ENCODE peak calls at places on chromosomes 7 and 10, in nine cellular contexts. Y, J, K, H, M, E, U, T and V are unnamed samples.

GRCh38 chr7:79451580-79451979 is 1.9 kb downstream of the MAGI2 start:
- DNase-seq in J (no peak), T (peak), H (no peak), K (no peak), M (no peak), E (no peak), Y (no peak), U (no peak), V (no peak)

GRCh38 chr10:60382946-60383681 is 6.6 kb downstream of the ANK3 start:
- DNase-seq in J (peak), Y (no peak), H (no peak), K (no peak), U (no peak), T (peak), E (no peak), M (no peak), V (no peak)

GRCh38 chr7:155584763-155585531 is 38.6 kb upstream of the CNPY1 start:
- DNase-seq in U (no peak), M (no peak), Y (peak), E (no peak), T (no peak), J (peak), K (peak), H (no peak), V (no peak)

GRCh38 chr10:89611282-89611681 is 33.8 kb downstream of the PANK1 start:
- DNase-seq in M (no peak), K (no peak), T (no peak), U (no peak), E (no peak), J (no peak), H (no peak), Y (no peak), V (no peak)

GRCh38 chr7:75734586-75735047 is 4.1 kb downstream of the HIP1 start:
- DNase-seq in T (no peak), H (no peak), E (no peak), U (no peak), J (peak), Y (no peak), M (no peak), K (no peak), V (no peak)

GRCh38 chr7:157404845-157405481 is 68.2 kb downstream of the DNAJB6 start:
- DNase-seq in T (peak), K (no peak), E (no peak), H (no peak), Y (peak), J (peak), U (no peak), M (peak), V (no peak)

GRCh38 chr10:9302142-9302746 is 1247.8 kb downstream of the GATA3 start:
- DNase-seq in J (peak), H (peak), Y (peak), T (peak), E (peak), K (no peak), M (peak), U (no peak), V (no peak)

GRCh38 chr7:106045592-106045991 is 66.5 kb downstream of the SYPL1 start:
- DNase-seq in Y (no peak), M (no peak), T (no peak), K (no peak), U (no peak), E (no peak), H (no peak), J (no peak), V (no peak)

GRCh38 chr10:121078672-121079102 is 227.5 kb downstream of the WDR11 start:
- DNase-seq in T (peak), J (no peak), Y (no peak), H (no peak), U (no peak), M (no peak), E (no peak), K (peak), V (no peak)

GRCh38 chr10:287814-288213 is 152.6 kb downstream of the ZMYND11 start:
- DNase-seq in E (no peak), U (no peak), T (peak), M (no peak), Y (no peak), J (no peak), H (no peak), K (no peak), V (no peak)

GRCh38 chr10:102431452-102432124 is 786 bp downstream of the CUEDC2 start:
- DNase-seq in T (peak), H (peak), M (no peak), U (no peak), E (no peak), Y (no peak), K (no peak), J (no peak), V (no peak)

GRCh38 chr7:142460402-142461117 is 202.7 kb upstream of the PRSS58 start:
- DNase-seq in H (no peak), K (no peak), Y (no peak), U (no peak), E (no peak), M (no peak), J (no peak), T (no peak), V (no peak)

GRCh38 chr10:131214521-131215244 is 96.8 kb downstream of the TCERG1L start:
- DNase-seq in K (no peak), M (no peak), E (no peak), J (no peak), H (no peak), Y (no peak), T (no peak), U (no peak), V (no peak)

GRCh38 chr10:86344714-86345161 is 21.9 kb downstream of the GRID1 start:
- DNase-seq in J (no peak), T (no peak), E (no peak), U (no peak), M (no peak), Y (no peak), K (peak), H (no peak), V (no peak)

GRCh38 chr10:75100764-75101291 is 10.6 kb upstream of the SAMD8 start:
- DNase-seq in T (no peak), J (no peak), K (no peak), H (no peak), M (no peak), E (no peak), U (no peak), Y (no peak), V (no peak)

GRCh38 chr10:61031341-61031740 is 87.4 kb upstream of the RHOBTB1 start:
- DNase-seq in E (no peak), T (no peak), J (no peak), H (no peak), K (no peak), U (no peak), Y (no peak), M (no peak), V (no peak)

GRCh38 chr7:45599851-45600706 is 25.9 kb downstream of the ADCY1 start:
- DNase-seq in H (no peak), U (no peak), T (no peak), Y (no peak), J (no peak), E (no peak), K (peak), M (no peak), V (no peak)

GRCh38 chr7:97480700-97481410 is 251.0 kb upstream of the TAC1 start:
- DNase-seq in Y (no peak), U (no peak), H (no peak), E (no peak), J (no peak), M (no peak), T (no peak), K (no peak), V (no peak)

GRCh38 chr7:24025094-24025493 is 258.9 kb upstream of the NPY start:
- DNase-seq in T (no peak), U (no peak), Y (no peak), H (no peak), M (no peak), J (no peak), E (peak), K (no peak), V (no peak)

GRCh38 chr10:132430861-132431271 is 33.9 kb downstream of the PWWP2B start:
- DNase-seq in H (no peak), M (no peak), U (no peak), K (no peak), T (no peak), E (no peak), J (no peak), Y (no peak), V (no peak)

GRCh38 chr7:114008696-114009095 is 89.9 kb upstream of the PPP1R3A start:
- DNase-seq in Y (no peak), H (no peak), M (no peak), E (no peak), U (no peak), J (no peak), K (no peak), T (no peak), V (no peak)
- TF ChIP-seq CTCF in Y (no peak), H (no peak), M (no peak), E (no peak), U (no peak), J (no peak), K (no peak), T (no peak), V (no peak)

GRCh38 chr10:73871915-73872710 is 2.2 kb downstream of the CAMK2G start:
- DNase-seq in U (no peak), Y (no peak), E (no peak), K (no peak), M (no peak), J (peak), H (no peak), T (peak), V (no peak)
- TF ChIP-seq CTCF in U (peak), Y (no peak), E (no peak), K (no peak), M (no peak), J (peak), H (peak), T (no peak), V (peak)

DNA sequence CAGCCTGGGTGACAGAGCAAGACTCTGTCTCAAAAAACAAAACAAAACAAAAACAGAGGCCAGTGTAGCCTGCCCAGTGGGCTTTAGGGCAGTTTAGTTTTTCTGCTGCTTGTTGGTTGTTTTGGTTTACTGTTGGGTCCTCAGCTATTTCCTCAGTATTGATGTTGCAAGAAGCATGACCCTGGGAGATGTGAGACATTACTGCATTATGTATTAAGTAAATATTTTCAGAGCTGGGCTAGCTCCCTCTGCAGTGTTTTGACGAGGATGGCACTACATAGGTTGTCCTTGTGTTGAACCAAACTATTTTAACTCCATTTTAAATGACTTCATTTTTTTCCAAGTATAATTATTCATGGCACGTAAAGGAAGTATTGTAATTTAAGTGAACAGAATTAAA is 4.8 kb downstream of the AKAP9 start:
- DNase-seq in U (no peak), H (no peak), K (no peak), M (peak), Y (peak), T (no peak), J (peak), E (no peak), V (no peak)
- TF ChIP-seq CTCF in U (no peak), H (no peak), K (no peak), M (no peak), Y (peak), T (no peak), J (peak), E (no peak), V (no peak)

DNA sequence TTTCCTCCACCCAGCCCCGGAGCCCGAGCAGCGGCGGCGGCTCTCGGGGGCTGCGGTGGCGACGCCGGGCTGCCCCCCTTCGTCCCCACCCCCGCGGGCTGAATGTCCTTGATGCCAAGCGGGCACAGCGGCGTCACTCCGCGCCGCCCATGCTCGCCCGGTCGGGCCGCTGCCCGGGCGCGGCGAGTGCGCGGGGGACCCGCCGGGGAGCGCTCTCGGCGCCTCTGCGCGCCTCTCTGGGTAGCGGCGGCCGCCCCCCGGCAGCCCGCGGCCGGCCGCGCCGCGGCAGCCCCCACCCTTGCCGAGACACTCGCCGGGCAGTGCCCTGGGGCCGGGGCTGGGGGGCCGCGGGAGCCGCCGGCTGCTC is 436 bp upstream of the PLXNA4 start:
- DNase-seq in Y (no peak), J (no peak), T (no peak), U (no peak), H (no peak), M (no peak), E (no peak), K (no peak), V (no peak)
- TF ChIP-seq CTCF in Y (no peak), J (no peak), T (no peak), U (no peak), H (no peak), M (no peak), E (no peak), K (no peak), V (no peak)

GRCh38 chr7:27187702-27188665 is 3.0 kb upstream of the HOXA11 start:
- DNase-seq in H (no peak), Y (peak), T (no peak), J (peak), U (no peak), K (peak), E (no peak), M (no peak), V (no peak)

GRCh38 chr7:27191081-27191715 is 6.2 kb upstream of the HOXA11 start:
- DNase-seq in J (peak), Y (no peak), T (no peak), U (no peak), H (no peak), M (no peak), E (no peak), K (peak), V (no peak)

GRCh38 chr7:27190284-27190748 is 5.3 kb upstream of the HOXA11 start:
- DNase-seq in U (no peak), K (no peak), E (no peak), H (no peak), Y (no peak), M (no peak), T (no peak), J (no peak), V (no peak)

GRCh38 chr7:27188666-27189559 is 3.9 kb upstream of the HOXA11 start:
- DNase-seq in M (no peak), E (no peak), K (peak), Y (no peak), T (no peak), J (peak), U (no peak), H (no peak), V (no peak)

GRCh38 chr7:27189560-27190283 is 4.7 kb upstream of the HOXA11 start:
- DNase-seq in U (no peak), H (no peak), E (no peak), Y (no peak), J (peak), K (peak), M (no peak), T (no peak), V (no peak)
- TF ChIP-seq CTCF in U (no peak), H (no peak), E (no peak), Y (no peak), J (no peak), K (no peak), M (no peak), T (no peak), V (no peak)